ENCODE peak calls at places on chromosomes 2 and 18, in four cellular contexts. One of them, this sample, is unnamed.

GRCh38 chr2:126971481-126972271 is 73.0 kb downstream of the TEX51 start:
- DNase-seq in psoas muscle: peak; percentile 87
- DNase-seq in esophagus squamous epithelium: peak; percentile 6
- DNase-seq in neural progenitor cell: peak; percentile 87
- DNase-seq in this sample: peak; percentile 33

GRCh38 chr2:103268841-103269498 is 507.1 kb downstream of the TMEM182 start:
- DNase-seq in psoas muscle: no peak
- DNase-seq in esophagus squamous epithelium: no peak
- DNase-seq in neural progenitor cell: no peak
- DNase-seq in this sample: no peak

GRCh38 chr2:237549216-237550056 is 16.9 kb upstream of the PRLH start:
- DNase-seq in psoas muscle: no peak
- DNase-seq in esophagus squamous epithelium: no peak
- DNase-seq in neural progenitor cell: no peak
- DNase-seq in this sample: no peak

GRCh38 chr2:72126186-72127100 is 21.2 kb downstream of the CYP26B1 start:
- DNase-seq in psoas muscle: no peak
- DNase-seq in esophagus squamous epithelium: no peak
- DNase-seq in neural progenitor cell: no peak
- DNase-seq in this sample: no peak

GRCh38 chr2:160445673-160446072 is 47.9 kb downstream of the RBMS1 start:
- DNase-seq in psoas muscle: no peak
- DNase-seq in esophagus squamous epithelium: no peak
- DNase-seq in neural progenitor cell: no peak
- DNase-seq in this sample: no peak

GRCh38 chr2:20645301-20645701 is 5.6 kb downstream of the HS1BP3 start:
- DNase-seq in psoas muscle: peak; percentile 39
- DNase-seq in esophagus squamous epithelium: no peak
- DNase-seq in neural progenitor cell: no peak
- DNase-seq in this sample: no peak

GRCh38 chr2:52933878-52934277 is 833.7 kb upstream of the CHAC2 start:
- DNase-seq in psoas muscle: no peak
- DNase-seq in esophagus squamous epithelium: no peak
- DNase-seq in neural progenitor cell: no peak
- DNase-seq in this sample: no peak

GRCh38 chr2:172496096-172496709 is 59.7 kb upstream of the PDK1 start:
- DNase-seq in psoas muscle: no peak
- DNase-seq in esophagus squamous epithelium: no peak
- DNase-seq in neural progenitor cell: no peak
- DNase-seq in this sample: no peak

GRCh38 chr2:12915792-12916191 is 199.1 kb downstream of the TRIB2 start:
- DNase-seq in psoas muscle: no peak
- DNase-seq in esophagus squamous epithelium: no peak
- DNase-seq in neural progenitor cell: no peak
- DNase-seq in this sample: no peak

GRCh38 chr2:195732569-195732968 is 75.5 kb downstream of the SLC39A10 start:
- DNase-seq in psoas muscle: no peak
- DNase-seq in esophagus squamous epithelium: no peak
- DNase-seq in neural progenitor cell: no peak
- DNase-seq in this sample: no peak

GRCh38 chr2:159290289-159290907 is 3.9 kb upstream of the WDSUB1 start:
- DNase-seq in psoas muscle: no peak
- DNase-seq in esophagus squamous epithelium: no peak
- DNase-seq in neural progenitor cell: no peak
- DNase-seq in this sample: no peak

GRCh38 chr2:214034417-214034816 is 376.4 kb upstream of the VWC2L start:
- DNase-seq in psoas muscle: no peak
- DNase-seq in esophagus squamous epithelium: no peak
- DNase-seq in neural progenitor cell: no peak
- DNase-seq in this sample: no peak

GRCh38 chr2:20475567-20475952 is 28.7 kb downstream of the RHOB start:
- DNase-seq in psoas muscle: no peak
- DNase-seq in esophagus squamous epithelium: no peak
- DNase-seq in neural progenitor cell: no peak
- DNase-seq in this sample: no peak

GRCh38 chr2:238162171-238162515 is 3.4 kb downstream of the ERFE start:
- DNase-seq in psoas muscle: peak; percentile 38
- DNase-seq in esophagus squamous epithelium: no peak
- DNase-seq in neural progenitor cell: no peak
- DNase-seq in this sample: peak; percentile 1

GRCh38 chr2:1728821-1729220 is 15.5 kb downstream of the PXDN start:
- DNase-seq in psoas muscle: no peak
- DNase-seq in esophagus squamous epithelium: no peak
- DNase-seq in neural progenitor cell: peak; percentile 67
- DNase-seq in this sample: peak; percentile 74
- H3K4me1 ChIP-seq in psoas muscle: peaks cover 5% of the 10 kb centered on the region
- H3K4me1 ChIP-seq in esophagus squamous epithelium: peaks cover 3% of the 10 kb centered on the region
- H3K4me1 ChIP-seq in neural progenitor cell: peaks cover 45% of the 10 kb centered on the region
- H3K4me1 ChIP-seq in this sample: peaks cover 51% of the 10 kb centered on the region

DNA sequence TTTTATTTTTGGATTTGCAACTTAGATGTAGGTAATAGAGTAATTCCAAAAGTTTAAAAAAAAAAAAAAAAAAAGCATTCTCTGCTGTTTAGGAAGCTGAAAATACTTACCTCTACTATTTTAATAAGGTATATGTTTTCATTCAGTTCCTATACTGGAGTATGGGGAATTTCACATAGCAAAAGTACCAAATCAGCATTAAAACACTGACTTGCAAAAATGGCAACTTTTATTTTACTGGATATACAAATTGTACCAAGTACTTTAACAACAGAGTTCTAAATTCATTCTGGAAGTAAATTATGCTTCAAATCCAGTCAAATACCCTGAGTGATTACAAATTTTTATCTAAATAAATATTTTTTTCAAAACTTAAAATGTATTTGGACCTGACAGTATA is 76.7 kb downstream of the TCF4 start:
- DNase-seq in psoas muscle: no peak
- DNase-seq in esophagus squamous epithelium: no peak
- DNase-seq in neural progenitor cell: no peak
- DNase-seq in this sample: no peak
- H3K4me3 ChIP-seq in psoas muscle: peak overlapping the region; percentile 22
- H3K4me3 ChIP-seq in esophagus squamous epithelium: no peak overlapping the region
- H3K4me3 ChIP-seq in neural progenitor cell: no peak overlapping the region
- H3K4me3 ChIP-seq in this sample: peak overlapping the region; percentile 41

DNA sequence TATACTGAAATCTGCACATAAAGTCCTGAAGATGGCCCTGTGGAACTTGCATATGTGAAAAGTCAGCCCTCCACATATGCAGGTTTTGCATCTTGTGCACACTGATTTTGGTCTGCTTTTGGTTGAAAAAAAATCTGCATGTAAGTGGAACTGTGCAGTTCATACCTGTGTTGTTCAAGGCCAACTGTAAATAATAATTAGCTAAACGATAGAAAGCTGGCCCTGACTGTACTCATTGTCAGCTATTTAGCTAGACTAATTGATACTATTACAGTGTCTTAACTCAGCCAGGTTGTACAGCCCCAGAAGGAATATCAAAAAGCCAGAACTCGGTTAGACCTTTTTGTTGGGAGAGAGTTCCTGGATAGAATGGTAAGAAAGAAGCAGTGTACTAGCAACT is 54.5 kb downstream of the EHBP1 start:
- DNase-seq in psoas muscle: no peak
- DNase-seq in esophagus squamous epithelium: no peak
- DNase-seq in neural progenitor cell: no peak
- DNase-seq in this sample: no peak
- H3K27ac ChIP-seq in psoas muscle: no peak overlapping the region
- H3K27ac ChIP-seq in esophagus squamous epithelium: no peak overlapping the region
- H3K27ac ChIP-seq in neural progenitor cell: no peak overlapping the region
- H3K27ac ChIP-seq in this sample: no peak overlapping the region

GRCh38 chr18:23459530-23459921 is 6.4 kb downstream of the RIOK3 start:
- DNase-seq in psoas muscle: no peak
- DNase-seq in esophagus squamous epithelium: no peak
- DNase-seq in neural progenitor cell: no peak
- DNase-seq in this sample: no peak
- H3K4me1 ChIP-seq in psoas muscle: peaks cover 59% of the 10 kb centered on the region
- H3K4me1 ChIP-seq in esophagus squamous epithelium: peaks cover 26% of the 10 kb centered on the region
- H3K4me1 ChIP-seq in neural progenitor cell: peaks cover 4% of the 10 kb centered on the region
- H3K4me1 ChIP-seq in this sample: peaks cover 8% of the 10 kb centered on the region

GRCh38 chr18:33440384-33441043 is at the start of gene CCDC178:
- DNase-seq in psoas muscle: peak; percentile 50
- DNase-seq in esophagus squamous epithelium: no peak
- DNase-seq in neural progenitor cell: peak; percentile 82
- DNase-seq in this sample: no peak
- H3K4me3 ChIP-seq in psoas muscle: peak within 1 kb of the TSS; percentile 52
- H3K4me3 ChIP-seq in esophagus squamous epithelium: peak within 1 kb of the TSS; percentile 42
- H3K4me3 ChIP-seq in neural progenitor cell: peak within 1 kb of the TSS; percentile 70
- H3K4me3 ChIP-seq in this sample: peak within 1 kb of the TSS; percentile 88

DNA sequence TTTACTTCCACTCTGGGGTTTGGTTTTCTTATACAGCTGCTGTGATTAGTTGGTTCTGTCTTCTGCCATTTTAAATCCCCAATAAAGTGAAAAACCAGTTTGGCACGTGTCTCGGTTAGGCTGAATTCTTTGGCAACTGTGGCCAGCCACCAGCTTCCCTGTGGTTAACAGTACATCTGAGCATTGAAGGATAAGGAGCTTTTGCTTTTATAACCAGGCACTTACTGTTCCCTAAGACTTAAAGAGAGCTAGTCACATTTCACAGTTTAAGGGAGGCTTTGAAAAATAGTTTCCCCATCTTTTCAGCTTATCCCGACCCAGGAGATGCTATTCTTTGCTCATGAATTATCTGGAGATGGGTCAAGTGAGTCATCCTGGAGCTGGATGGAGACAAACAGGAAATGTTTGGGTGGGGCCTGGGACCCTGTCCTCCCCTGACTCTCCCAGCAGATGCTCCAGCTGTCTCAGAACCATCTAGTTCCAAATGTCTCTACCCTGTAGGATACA is 57.3 kb upstream of the EML6 start:
- DNase-seq in psoas muscle: peak; percentile 78
- DNase-seq in esophagus squamous epithelium: no peak
- DNase-seq in neural progenitor cell: no peak
- DNase-seq in this sample: no peak
- H3K27ac ChIP-seq in psoas muscle: peak overlapping the region; percentile 73
- H3K27ac ChIP-seq in esophagus squamous epithelium: peak overlapping the region; percentile 88
- H3K27ac ChIP-seq in neural progenitor cell: no peak overlapping the region
- H3K27ac ChIP-seq in this sample: peak overlapping the region; percentile 71

DNA sequence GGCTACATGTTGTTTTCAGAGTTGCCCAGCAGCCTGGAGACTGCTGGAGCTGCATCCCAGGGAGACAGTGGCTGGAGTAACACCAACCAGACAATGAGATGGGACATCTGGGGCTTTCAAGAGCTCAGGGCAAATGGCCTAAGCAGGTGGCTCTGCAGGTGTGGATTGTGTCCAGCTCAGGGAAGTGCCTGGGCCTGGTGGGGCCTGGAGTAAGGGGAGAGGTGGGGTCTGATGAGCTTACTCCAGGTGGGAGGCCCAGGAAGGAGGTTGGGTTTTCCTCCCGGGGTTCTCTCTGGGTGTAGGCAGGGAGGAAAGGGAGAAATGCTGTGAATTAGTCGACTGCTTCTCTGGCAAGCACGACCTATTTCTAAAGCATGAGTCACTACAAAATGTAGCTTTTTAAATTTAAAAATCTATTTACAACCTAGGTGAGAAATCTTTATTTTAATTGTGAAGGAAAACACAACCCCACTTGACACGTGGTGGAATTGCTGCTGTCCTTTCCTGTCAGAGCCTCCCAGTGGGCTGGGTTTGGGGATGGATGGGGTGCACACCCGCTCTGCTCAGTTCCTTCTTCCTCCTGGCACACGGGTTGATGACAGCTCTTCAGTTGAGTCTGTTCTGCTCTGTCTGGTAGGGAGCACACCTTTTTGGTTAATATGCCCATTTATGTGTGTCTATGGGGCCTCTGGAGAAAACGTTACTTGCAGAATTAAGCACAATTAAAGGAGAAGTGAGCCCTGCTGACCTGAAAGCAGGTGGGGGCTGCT is 81.6 kb downstream of the SH3RF3 start:
- DNase-seq in psoas muscle: no peak
- DNase-seq in esophagus squamous epithelium: no peak
- DNase-seq in neural progenitor cell: no peak
- DNase-seq in this sample: peak; percentile 63
- H3K4me1 ChIP-seq in psoas muscle: peaks cover 47% of the 10 kb centered on the region
- H3K4me1 ChIP-seq in esophagus squamous epithelium: peaks cover 8% of the 10 kb centered on the region
- H3K4me1 ChIP-seq in neural progenitor cell: no peaks in the 10 kb centered on the region
- H3K4me1 ChIP-seq in this sample: peaks cover 35% of the 10 kb centered on the region

GRCh38 chr2:233487748-233488345 is 78.7 kb downstream of the USP40 start:
- DNase-seq in psoas muscle: no peak
- DNase-seq in esophagus squamous epithelium: no peak
- DNase-seq in neural progenitor cell: no peak
- DNase-seq in this sample: no peak
- H3K4me3 ChIP-seq in psoas muscle: no peak overlapping the region
- H3K4me3 ChIP-seq in esophagus squamous epithelium: no peak overlapping the region
- H3K4me3 ChIP-seq in neural progenitor cell: no peak overlapping the region
- H3K4me3 ChIP-seq in this sample: no peak overlapping the region

DNA sequence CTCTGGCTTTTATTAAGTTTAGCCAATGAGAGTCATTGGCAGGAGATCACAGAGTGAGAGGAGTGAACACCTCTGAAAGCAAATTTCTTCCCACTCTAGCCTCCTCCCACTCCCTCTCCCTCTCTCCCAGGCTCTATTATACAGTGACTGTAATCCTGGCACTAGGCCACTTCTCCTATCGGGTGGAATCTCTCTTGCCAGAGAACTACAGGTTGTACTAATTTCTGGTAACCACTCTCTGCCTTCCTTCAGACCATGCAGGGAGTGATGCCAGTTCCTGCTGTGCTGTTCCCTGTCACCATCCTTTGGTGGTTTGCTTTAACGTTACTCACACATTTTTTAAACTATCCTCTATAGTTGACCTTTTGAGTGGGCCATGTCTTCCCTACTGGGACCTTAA is 217.2 kb downstream of the MREG start:
- DNase-seq in psoas muscle: no peak
- DNase-seq in esophagus squamous epithelium: no peak
- DNase-seq in neural progenitor cell: no peak
- DNase-seq in this sample: no peak
- H3K27ac ChIP-seq in psoas muscle: no peak overlapping the region
- H3K27ac ChIP-seq in esophagus squamous epithelium: no peak overlapping the region
- H3K27ac ChIP-seq in neural progenitor cell: no peak overlapping the region
- H3K27ac ChIP-seq in this sample: no peak overlapping the region